ENCODE peak calls at places on chromosomes 12 and 14, in nine cellular contexts. W is activated CD4-positive, CD25-positive, alpha-beta regulatory T cell treated with anti-CD3 and anti-CD28 coated beads, Interleukin-2, amount 50 U/mL, for 72 hours; R is RPMI7951; A is stimulated activated CD4-positive, alpha-beta T cell treated with anti-CD3 and anti-CD28 coated beads, Interleukin-2, amount 100 ng/mL, for 4 hours; X is DMS153; E is H9; S is GDM1; D is neuronal stem cell; T is left cardiac atrium. G is an unnamed sample.

GRCh38 chr14:53792909-53793308 is 163.7 kb downstream of the BMP4 start:
- DNase-seq in E (no peak), A (no peak), R (peak), S (no peak), W (no peak), X (no peak), T (no peak), D (no peak), G (no peak)

GRCh38 chr12:54138219-54138618 is 50.6 kb downstream of the SMUG1 start:
- DNase-seq in X (no peak), A (no peak), R (no peak), E (no peak), S (no peak), D (no peak), T (no peak), W (no peak), G (peak)

GRCh38 chr12:20501958-20502357 is 133.6 kb downstream of the PDE3A start:
- DNase-seq in A (no peak), T (no peak), W (no peak), E (no peak), X (no peak), D (no peak), S (no peak), R (no peak), G (no peak)

GRCh38 chr14:94532462-94532861 is 23.2 kb upstream of the SERPINA12 start:
- DNase-seq in T (no peak), R (no peak), S (no peak), X (no peak), D (no peak), W (no peak), E (no peak), A (no peak), G (no peak)

GRCh38 chr12:53299101-53299453 is 418 bp upstream of the MYG1 start:
- DNase-seq in A (peak), T (no peak), E (no peak), X (no peak), S (no peak), D (no peak), R (peak), W (peak), G (peak)

GRCh38 chr12:49627752-49628360 is 4.5 kb downstream of the PRPF40B start:
- DNase-seq in W (no peak), X (no peak), A (no peak), T (no peak), E (no peak), S (no peak), D (no peak), R (peak), G (no peak)

GRCh38 chr12:42213023-42213422 is 25.0 kb downstream of the YAF2 start:
- DNase-seq in X (peak), R (peak), S (no peak), A (no peak), D (no peak), T (no peak), W (no peak), E (no peak), G (no peak)

GRCh38 chr12:1791104-1791927 is 29.0 kb upstream of the LRTM2 start:
- DNase-seq in E (no peak), X (no peak), R (peak), T (peak), S (peak), D (no peak), W (no peak), A (peak), G (no peak)

GRCh38 chr14:69713976-69714716 is 52.8 kb upstream of the SRSF5 start:
- DNase-seq in E (no peak), R (no peak), T (no peak), W (no peak), S (no peak), A (no peak), X (peak), D (no peak), G (no peak)

GRCh38 chr14:68945585-68946289 is 33.4 kb downstream of the ACTN1 start:
- DNase-seq in E (no peak), S (no peak), X (peak), R (no peak), A (no peak), T (no peak), W (no peak), D (no peak), G (peak)

GRCh38 chr12:13252616-13253015 is 56.1 kb downstream of the EMP1 start:
- DNase-seq in T (no peak), X (no peak), D (no peak), R (no peak), A (no peak), S (no peak), E (no peak), W (no peak), G (no peak)

GRCh38 chr14:55846852-55847471 is 267.0 kb downstream of the KTN1 start:
- DNase-seq in R (no peak), E (no peak), A (no peak), S (no peak), D (no peak), X (no peak), T (peak), W (no peak), G (no peak)

GRCh38 chr12:117686911-117687377 is 281.8 kb downstream of the KSR2 start:
- DNase-seq in D (no peak), W (no peak), T (peak), X (no peak), E (no peak), A (no peak), R (peak), S (no peak), G (peak)

GRCh38 chr12:57340104-57340503 is 89.1 kb upstream of the STAC3 start:
- DNase-seq in X (no peak), W (no peak), R (peak), D (no peak), E (no peak), T (peak), A (no peak), S (peak), G (peak)

GRCh38 chr12:18462437-18462836 is 201.1 kb downstream of the PIK3C2G start:
- DNase-seq in X (no peak), T (no peak), R (peak), W (no peak), D (no peak), A (no peak), E (no peak), S (no peak), G (no peak)

GRCh38 chr14:61526405-61527312 is 168.7 kb upstream of the HIF1A start:
- DNase-seq in A (no peak), D (no peak), X (peak), S (no peak), E (no peak), T (no peak), W (no peak), R (peak), G (no peak)

GRCh38 chr12:24982250-24982649 is 33.3 kb upstream of the BCAT1 start:
- DNase-seq in X (no peak), R (no peak), W (no peak), D (no peak), A (no peak), S (no peak), E (no peak), T (no peak), G (no peak)

GRCh38 chr12:93191461-93191860 is 186.3 kb upstream of the NUDT4 start:
- DNase-seq in S (no peak), A (no peak), R (no peak), D (no peak), E (no peak), T (no peak), W (no peak), X (no peak), G (no peak)

GRCh38 chr14:105554022-105554421 is 27.6 kb downstream of the TMEM121 start:
- DNase-seq in T (no peak), X (no peak), R (no peak), D (no peak), W (no peak), A (no peak), S (no peak), E (no peak), G (no peak)

GRCh38 chr14:77615231-77616132 is 955 bp downstream of the SPTLC2 start:
- DNase-seq in D (peak), X (no peak), S (no peak), E (no peak), T (no peak), R (peak), A (no peak), W (peak), G (no peak)

GRCh38 chr14:99548871-99549270 is 55.1 kb downstream of the CCDC85C start:
- DNase-seq in D (no peak), T (no peak), X (no peak), R (no peak), S (no peak), W (no peak), E (no peak), A (no peak), G (no peak)

GRCh38 chr12:121061831-121062230 is 22.8 kb upstream of the OASL start:
- DNase-seq in T (no peak), D (no peak), R (peak), S (no peak), X (no peak), A (no peak), W (no peak), E (no peak), G (no peak)

GRCh38 chr12:54596526-54596946 is 8.1 kb upstream of the PPP1R1A start:
- DNase-seq in S (no peak), W (peak), A (peak), X (no peak), T (peak), R (peak), E (peak), D (peak), G (peak)

GRCh38 chr12:127052491-127053232 is 1214.3 kb upstream of the TMEM132C start:
- DNase-seq in R (peak), X (no peak), T (no peak), A (no peak), S (no peak), E (no peak), D (no peak), W (no peak), G (no peak)

GRCh38 chr14:99755629-99756603 is 37.3 kb upstream of the EML1 start:
- DNase-seq in R (peak), E (no peak), X (no peak), D (no peak), S (no peak), T (peak), A (no peak), W (no peak), G (peak)

GRCh38 chr12:52251367-52252055 is 18.5 kb downstream of the KRT7 start:
- DNase-seq in W (no peak), S (peak), E (no peak), X (no peak), D (no peak), R (no peak), T (no peak), A (no peak), G (no peak)

GRCh38 chr12:123767613-123768012 is 5.5 kb downstream of the DNAH10 start:
- DNase-seq in R (peak), D (no peak), E (no peak), X (no peak), T (no peak), W (no peak), A (no peak), S (peak), G (no peak)

GRCh38 chr12:87140257-87140656 is 884.1 kb upstream of the MGAT4C start:
- DNase-seq in D (no peak), W (no peak), X (no peak), E (no peak), S (no peak), R (peak), A (no peak), T (no peak), G (no peak)

GRCh38 chr12:121050725-121051124 is 11.7 kb upstream of the OASL start:
- DNase-seq in X (no peak), R (peak), T (no peak), W (no peak), A (no peak), D (no peak), E (no peak), S (no peak), G (no peak)

GRCh38 chr12:20350495-20350894 is 17.8 kb upstream of the PDE3A start:
- DNase-seq in X (no peak), A (no peak), W (no peak), E (no peak), R (no peak), S (no peak), D (no peak), T (no peak), G (no peak)

GRCh38 chr14:97824218-97824617 is 1027.0 kb downstream of the VRK1 start:
- DNase-seq in S (no peak), A (no peak), E (no peak), T (no peak), W (no peak), R (no peak), D (no peak), X (no peak), G (no peak)

GRCh38 chr12:58323676-58324075 is 382.3 kb downstream of the ATP23 start:
- DNase-seq in T (no peak), X (no peak), D (no peak), E (no peak), A (no peak), R (no peak), W (no peak), S (no peak), G (no peak)

GRCh38 chr14:101499080-101499479 is 62.2 kb upstream of the DIO3 start:
- DNase-seq in W (no peak), D (no peak), R (no peak), A (no peak), X (no peak), T (peak), E (peak), S (no peak), G (peak)

GRCh38 chr14:20429801-20430669 is 5.9 kb downstream of the KLHL33 start:
- DNase-seq in X (peak), E (no peak), T (no peak), R (no peak), A (no peak), W (no peak), D (no peak), S (no peak), G (no peak)

G was measured in aorta.